ENCODE peak calls at places on chromosomes 13 and 19, in nine cellular contexts. F is tibial nerve, H is heart right ventricle, J is cardiac muscle cell, D is endodermal cell, M is upper lobe of left lung, C is tibial artery, I is psoas muscle, L is fibroblast of lung. W is an unnamed sample.

GRCh38 chr19:48963371-48964204 is 1.5 kb upstream of the FTL start:
- DNase-seq in L (peak), J (peak), C (peak), M (peak), H (peak), F (peak), I (peak), D (peak), W (peak)

GRCh38 chr13:96678801-96679200 is 315.5 kb downstream of the OXGR1 start:
- DNase-seq in M (no peak), H (no peak), C (no peak), I (no peak), J (no peak), F (no peak), D (no peak), L (no peak), W (no peak)

GRCh38 chr19:49436381-49437017 is 4.8 kb downstream of the SLC17A7 start:
- DNase-seq in D (peak), J (no peak), L (no peak), M (peak), C (no peak), I (no peak), H (no peak), F (no peak), W (no peak)

GRCh38 chr19:36488816-36489138 is 584 bp downstream of the ZNF566 start:
- DNase-seq in F (no peak), I (no peak), H (peak), C (peak), D (no peak), M (peak), J (no peak), L (no peak), W (peak)

GRCh38 chr19:12202250-12202649 is 39.4 kb downstream of the ZNF136 start:
- DNase-seq in F (no peak), C (no peak), D (peak), H (peak), I (no peak), J (peak), M (peak), L (no peak), W (no peak)

GRCh38 chr19:49954933-49955332 is 6.0 kb downstream of the SIGLEC11 start:
- DNase-seq in L (no peak), M (no peak), H (no peak), C (no peak), J (no peak), D (no peak), F (no peak), I (no peak), W (no peak)

GRCh38 chr13:44796597-44797517 is 192.4 kb downstream of the NUFIP1 start:
- DNase-seq in L (no peak), M (no peak), C (no peak), H (no peak), J (no peak), I (no peak), F (no peak), D (no peak), W (no peak)

GRCh38 chr19:40247178-40247577 is 20.7 kb upstream of the CCNP start:
- DNase-seq in C (no peak), H (no peak), I (no peak), L (no peak), M (no peak), D (no peak), F (no peak), J (no peak), W (no peak)

GRCh38 chr19:12453495-12453894 is 12.7 kb upstream of the ZNF443 start:
- DNase-seq in J (no peak), I (no peak), M (no peak), F (no peak), C (no peak), H (no peak), L (no peak), D (no peak), W (no peak)

GRCh38 chr19:51468545-51468920 is 9.8 kb upstream of the CEACAM18 start:
- DNase-seq in F (no peak), I (no peak), L (no peak), C (no peak), J (no peak), H (no peak), M (no peak), D (no peak), W (no peak)

GRCh38 chr19:3079578-3079977 is 14.6 kb upstream of the GNA11 start:
- DNase-seq in L (no peak), I (no peak), M (no peak), D (no peak), H (no peak), J (no peak), C (no peak), F (no peak), W (no peak)

GRCh38 chr19:3073159-3073563 is 10.9 kb upstream of the TLE5 start:
- DNase-seq in J (peak), M (no peak), L (peak), F (no peak), H (no peak), C (no peak), I (peak), D (no peak), W (peak)

GRCh38 chr19:3071764-3072163 is 9.5 kb upstream of the TLE5 start:
- DNase-seq in H (no peak), F (no peak), C (no peak), J (no peak), L (no peak), D (no peak), I (no peak), M (no peak), W (no peak)

GRCh38 chr19:3073931-3074595 is 11.8 kb upstream of the TLE5 start:
- DNase-seq in H (no peak), I (no peak), F (no peak), J (peak), L (no peak), C (no peak), M (no peak), D (peak), W (peak)

GRCh38 chr19:3075605-3076431 is 13.5 kb upstream of the TLE5 start:
- DNase-seq in H (no peak), D (peak), I (peak), L (no peak), M (peak), C (no peak), F (no peak), J (peak), W (no peak)
- H3K27ac ChIP-seq in H (no peak), D (no peak), I (peak), L (no peak), M (no peak), C (no peak), F (no peak), J (no peak), W (no peak)

GRCh38 chr13:46615888-46616531 is 63.0 kb downstream of the LRCH1 start:
- DNase-seq in C (no peak), D (no peak), H (no peak), M (no peak), F (no peak), I (no peak), L (peak), J (peak), W (no peak)
- H3K4me3 ChIP-seq in C (peak), D (no peak), H (peak), M (no peak), F (peak), I (peak), L (peak), J (no peak), W (peak)

GRCh38 chr19:46579286-46579944 is 21.7 kb upstream of the CALM3 start:
- DNase-seq in F (no peak), I (no peak), M (no peak), D (peak), J (peak), L (no peak), C (no peak), H (no peak), W (no peak)
- TF ChIP-seq CTCF in F (peak), I (peak), M (no peak), D (peak), J (peak), L (peak), C (peak), H (peak), W (no peak)

GRCh38 chr19:8641221-8641907 is 10.9 kb downstream of the NFILZ start:
- DNase-seq in H (no peak), J (no peak), M (no peak), D (no peak), L (no peak), I (no peak), C (no peak), F (no peak), W (no peak)

GRCh38 chr19:8638078-8638619 is 7.7 kb downstream of the NFILZ start:
- DNase-seq in L (peak), M (peak), F (no peak), D (no peak), J (peak), I (no peak), H (no peak), C (peak), W (no peak)

GRCh38 chr19:8640402-8641004 is 10.1 kb downstream of the NFILZ start:
- DNase-seq in F (no peak), M (peak), L (no peak), I (peak), J (peak), C (peak), D (no peak), H (no peak), W (no peak)

GRCh38 chr19:8641908-8642547 is 11.6 kb downstream of the NFILZ start:
- DNase-seq in H (no peak), D (no peak), L (peak), J (peak), C (no peak), F (no peak), M (no peak), I (no peak), W (no peak)

GRCh38 chr19:8639821-8640401 is 9.5 kb downstream of the NFILZ start:
- DNase-seq in I (no peak), M (no peak), H (no peak), C (no peak), F (no peak), L (no peak), J (no peak), D (peak), W (no peak)
- H3K27ac ChIP-seq in I (no peak), M (peak), H (no peak), C (no peak), F (no peak), L (no peak), J (no peak), D (no peak), W (no peak)

W was measured in coronary artery.